ENCODE peak calls at places on chromosomes 11 and 22, in five cellular contexts. E, X, U, R and Q are unnamed samples.

GRCh38 chr11:120392299-120392698 is 56.1 kb downstream of the ARHGEF12 start:
- DNase-seq in E (no peak), X (no peak), U (no peak), R (no peak), Q (no peak)

GRCh38 chr11:9535189-9535781 is 38.2 kb upstream of the WEE1 start:
- DNase-seq in E (no peak), X (peak; percentile 96), U (no peak), R (peak; percentile 89), Q (peak; percentile 82)

GRCh38 chr11:36411202-36411640 is 98.9 kb downstream of the TRAF6 start:
- DNase-seq in E (no peak), X (peak; percentile 84), U (no peak), R (no peak), Q (no peak)

GRCh38 chr22:30381250-30381649 is 6.0 kb downstream of the RNF215 start:
- DNase-seq in E (no peak), X (no peak), U (no peak), R (no peak), Q (no peak)

GRCh38 chr11:33722579-33723234 is 13.5 kb downstream of the CD59 start:
- DNase-seq in E (no peak), X (peak; percentile 86), U (no peak), R (no peak), Q (no peak)

GRCh38 chr11:102929966-102930365 is 25.6 kb downstream of the MMP13 start:
- DNase-seq in E (no peak), X (no peak), U (no peak), R (no peak), Q (no peak)

GRCh38 chr11:72569966-72570892 is 104.0 kb downstream of the PDE2A start:
- DNase-seq in E (no peak), X (peak; percentile 85), U (peak; percentile 47), R (no peak), Q (no peak)

GRCh38 chr11:94885133-94885532 is 88.2 kb downstream of the CWC15 start:
- DNase-seq in E (peak; percentile 81), X (peak; percentile 34), U (peak; percentile 43), R (no peak), Q (no peak)

GRCh38 chr22:37282385-37282677 is at the start of gene CYTH4:
- DNase-seq in E (no peak), X (peak; percentile 91), U (no peak), R (no peak), Q (no peak)

GRCh38 chr22:50082961-50083461 is 2.2 kb downstream of the MLC1 start:
- DNase-seq in E (no peak), X (no peak), U (no peak), R (no peak), Q (no peak)

GRCh38 chr22:40216041-40216756 is 38.5 kb downstream of the TNRC6B start:
- DNase-seq in E (no peak), X (no peak), U (no peak), R (no peak), Q (no peak)

GRCh38 chr11:43555811-43556210 is 124.7 kb upstream of the HSD17B12 start:
- DNase-seq in E (no peak), X (peak; percentile 20), U (no peak), R (no peak), Q (no peak)

GRCh38 chr11:117820516-117820915 is 4.0 kb downstream of the FXYD2 start:
- DNase-seq in E (no peak), X (no peak), U (no peak), R (no peak), Q (no peak)

GRCh38 chr22:44449061-44449682 is 48.9 kb downstream of the RTL6 start:
- DNase-seq in E (peak; percentile 76), X (peak; percentile 64), U (peak; percentile 52), R (no peak), Q (no peak)

GRCh38 chr11:8392166-8392565 is 128.5 kb upstream of the LMO1 start:
- DNase-seq in E (no peak), X (no peak), U (no peak), R (no peak), Q (no peak)

GRCh38 chr11:13970986-13971385 is 8.5 kb downstream of the SPON1 start:
- DNase-seq in E (no peak), X (no peak), U (no peak), R (peak; percentile 49), Q (peak; percentile 36)

DNA sequence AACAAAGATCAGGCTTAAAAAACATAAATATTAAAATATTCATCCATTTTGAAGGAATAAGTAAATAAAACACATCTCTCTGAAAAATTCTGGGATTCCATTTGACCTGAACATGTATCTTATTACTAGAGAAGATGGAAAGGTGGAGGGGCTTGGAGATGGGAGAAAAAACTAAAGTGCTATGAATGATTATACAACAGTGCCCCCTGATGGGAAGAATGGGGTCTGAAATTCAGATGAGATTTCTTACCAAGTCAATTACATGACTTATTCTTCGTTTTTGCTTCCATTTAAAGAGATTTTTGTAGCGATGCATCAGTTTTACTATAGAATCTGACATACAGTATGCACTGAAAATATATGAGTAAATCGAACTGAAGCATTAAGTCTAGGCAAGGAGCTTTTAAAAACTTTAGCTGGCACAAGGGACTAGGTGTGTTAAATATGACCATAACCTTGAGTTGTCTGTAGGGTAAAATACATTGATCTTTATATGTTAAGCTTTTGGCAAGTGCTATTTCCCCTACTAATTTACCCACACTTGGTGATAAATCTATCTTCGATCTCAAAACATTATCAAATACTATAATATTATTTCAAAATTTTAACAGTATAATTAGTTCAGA is 718.8 kb downstream of the CNTN5 start:
- DNase-seq in E (peak; percentile 39), X (no peak), U (peak; percentile 26), R (no peak), Q (no peak)
- TF ChIP-seq CTCF in E (peak; percentile 50), X (no peak), U (peak; percentile 64), R (peak; percentile 30), Q (peak; percentile 83)

GRCh38 chr11:2121227-2122130 is 17.7 kb downstream of the IGF2 start:
- DNase-seq in E (no peak), X (no peak), U (no peak), R (no peak), Q (peak; percentile 15)

GRCh38 chr11:2122222-2122906 is 16.8 kb downstream of the IGF2 start:
- DNase-seq in E (peak; percentile 62), X (no peak), U (no peak), R (no peak), Q (no peak)

GRCh38 chr11:2123628-2123960 is 15.6 kb downstream of the IGF2 start:
- DNase-seq in E (no peak), X (no peak), U (no peak), R (no peak), Q (peak; percentile 12)

GRCh38 chr11:2120359-2121100 is 18.7 kb downstream of the IGF2 start:
- DNase-seq in E (no peak), X (no peak), U (no peak), R (no peak), Q (peak; percentile 32)

DNA sequence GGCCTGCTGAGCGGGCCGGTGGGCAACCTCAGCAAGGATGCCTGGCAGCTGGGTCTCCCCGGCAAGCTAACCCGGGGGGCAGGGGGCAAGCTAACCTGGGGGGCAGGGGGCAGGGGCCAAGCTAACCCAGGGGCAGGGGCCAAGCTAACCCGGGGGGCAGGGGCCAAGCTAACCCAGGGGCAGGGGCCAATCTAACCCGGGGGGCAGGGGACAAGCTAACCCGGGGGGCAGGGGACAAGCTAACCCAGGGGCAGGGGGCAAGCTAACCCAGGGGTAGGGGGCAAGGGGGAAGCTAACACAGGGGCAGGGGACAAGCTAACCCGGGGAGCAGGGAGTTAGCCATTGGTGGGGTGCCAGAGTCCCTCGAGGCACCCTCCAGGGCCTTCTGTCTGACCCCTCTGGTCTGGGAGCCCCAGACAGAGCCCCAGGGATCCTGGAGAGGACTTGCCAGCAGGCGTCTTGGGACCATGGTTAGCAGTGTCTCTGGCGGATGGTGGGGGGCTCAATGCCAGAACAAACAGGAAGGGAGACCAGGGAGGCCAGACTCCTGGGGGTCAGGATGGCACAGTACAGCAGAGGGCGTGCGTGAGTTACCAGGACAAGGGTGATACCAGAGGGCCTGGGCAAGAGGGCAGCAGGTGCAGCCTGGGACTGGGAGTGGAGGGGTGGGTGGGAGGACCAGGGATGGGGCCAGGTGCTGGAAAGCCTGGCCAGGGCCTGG is 16.1 kb downstream of the IGF2 start:
- DNase-seq in E (no peak), X (no peak), U (no peak), R (no peak), Q (peak; percentile 10)
- TF ChIP-seq CTCF in E (no peak), X (no peak), U (no peak), R (no peak), Q (no peak)

GRCh38 chr11:123301696-123302400 is 106.8 kb upstream of the CLMP start:
- DNase-seq in E (no peak), X (peak; percentile 87), U (no peak), R (peak; percentile 83), Q (peak; percentile 87)
- TF ChIP-seq CTCF in E (peak; percentile 70), X (no peak), U (peak; percentile 72), R (peak; percentile 85), Q (peak; percentile 96)

GRCh38 chr11:92964471-92964870 is 5.0 kb upstream of the MTNR1B start:
- DNase-seq in E (no peak), X (no peak), U (no peak), R (no peak), Q (no peak)

GRCh38 chr11:92965196-92965595 is 4.3 kb upstream of the MTNR1B start:
- DNase-seq in E (no peak), X (no peak), U (no peak), R (no peak), Q (no peak)

GRCh38 chr11:92955900-92956299 is 13.6 kb upstream of the MTNR1B start:
- DNase-seq in E (no peak), X (no peak), U (no peak), R (no peak), Q (no peak)

GRCh38 chr11:92962444-92962843 is 7.0 kb upstream of the MTNR1B start:
- DNase-seq in E (no peak), X (no peak), U (no peak), R (no peak), Q (no peak)

DNA sequence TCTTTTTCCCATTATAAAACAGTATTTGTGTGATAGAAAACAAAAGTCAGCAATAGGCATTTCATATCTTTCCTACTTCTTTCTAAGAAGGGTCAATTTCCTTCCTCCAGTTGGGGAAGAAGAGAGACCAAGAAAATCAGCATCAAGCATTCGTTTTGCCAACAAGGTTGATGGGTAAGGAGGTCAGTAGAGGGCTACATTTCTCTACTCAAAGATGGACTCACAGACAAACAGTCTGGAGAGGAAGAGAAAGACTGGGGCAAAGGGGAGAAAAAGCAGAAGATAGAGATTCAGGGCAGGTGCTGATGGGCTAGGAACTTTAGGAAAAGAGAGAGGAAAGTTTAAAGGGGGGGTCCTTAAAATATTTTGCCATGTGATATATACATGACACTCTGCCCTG is 8.6 kb upstream of the MTNR1B start:
- DNase-seq in E (no peak), X (no peak), U (no peak), R (no peak), Q (no peak)
- TF ChIP-seq CTCF in E (no peak), X (no peak), U (no peak), R (no peak), Q (no peak)

GRCh38 chr11:119266063-119266462 is 50.9 kb downstream of the MCAM start:
- DNase-seq in E (no peak), X (no peak), U (no peak), R (no peak), Q (no peak)
- TF ChIP-seq CTCF in E (no peak), X (no peak), U (no peak), R (no peak), Q (no peak)

GRCh38 chr11:44977493-44977984 is 26.9 kb upstream of the TP53I11 start:
- DNase-seq in E (no peak), X (no peak), U (peak; percentile 71), R (no peak), Q (no peak)
- TF ChIP-seq CTCF in E (no peak), X (no peak), U (peak; percentile 34), R (no peak), Q (no peak)

GRCh38 chr22:18033204-18033998 is 9.0 kb upstream of the MICAL3 start:
- DNase-seq in E (no peak), X (peak; percentile 72), U (no peak), R (no peak), Q (no peak)
- TF ChIP-seq CTCF in E (peak; percentile 32), X (no peak), U (no peak), R (no peak), Q (no peak)

GRCh38 chr11:129895126-129896041 is at the start of gene NFRKB:
- DNase-seq in E (no peak), X (peak; percentile 97), U (no peak), R (peak; percentile 93), Q (peak; percentile 95)
- TF ChIP-seq CTCF in E (no peak), X (no peak), U (no peak), R (no peak), Q (no peak)